ENCODE peak calls at places on chromosomes 5 and 9, in four cellular contexts. One of them, this sample, is unnamed.

GRCh38 chr9:14846871-14847311 is 63.3 kb downstream of the FREM1 start:
- DNase-seq in WERI-Rb-1: peak
- DNase-seq in endodermal cell: peak
- DNase-seq in endothelial cell: peak
- DNase-seq in this sample: no peak

GRCh38 chr5:33343661-33344327 is 97.0 kb upstream of the TARS1 start:
- DNase-seq in WERI-Rb-1: no peak
- DNase-seq in endodermal cell: no peak
- DNase-seq in endothelial cell: no peak
- DNase-seq in this sample: peak

GRCh38 chr9:112860466-112860865 is 30.2 kb downstream of the SLC46A2 start:
- DNase-seq in WERI-Rb-1: no peak
- DNase-seq in endodermal cell: no peak
- DNase-seq in endothelial cell: no peak
- DNase-seq in this sample: no peak

GRCh38 chr5:6820851-6821479 is 107.7 kb downstream of the TENT4A start:
- DNase-seq in WERI-Rb-1: peak
- DNase-seq in endodermal cell: peak
- DNase-seq in endothelial cell: peak
- DNase-seq in this sample: no peak

GRCh38 chr9:135924628-135925338 is 17.4 kb upstream of the CAMSAP1 start:
- DNase-seq in WERI-Rb-1: no peak
- DNase-seq in endodermal cell: peak
- DNase-seq in endothelial cell: no peak
- DNase-seq in this sample: no peak

GRCh38 chr5:179304466-179304865 is 40.8 kb downstream of the ADAMTS2 start:
- DNase-seq in WERI-Rb-1: no peak
- DNase-seq in endodermal cell: no peak
- DNase-seq in endothelial cell: no peak
- DNase-seq in this sample: peak

GRCh38 chr5:12861891-12862290 is 957.6 kb upstream of the CTNND2 start:
- DNase-seq in WERI-Rb-1: no peak
- DNase-seq in endodermal cell: peak
- DNase-seq in endothelial cell: no peak
- DNase-seq in this sample: no peak

GRCh38 chr9:108816037-108816436 is 39.7 kb downstream of the ACTL7B start:
- DNase-seq in WERI-Rb-1: no peak
- DNase-seq in endodermal cell: no peak
- DNase-seq in endothelial cell: peak
- DNase-seq in this sample: no peak

GRCh38 chr5:86143837-86144236 is 473.9 kb upstream of the COX7C start:
- DNase-seq in WERI-Rb-1: no peak
- DNase-seq in endodermal cell: no peak
- DNase-seq in endothelial cell: no peak
- DNase-seq in this sample: no peak

GRCh38 chr9:1978941-1979340 is 36.2 kb upstream of the SMARCA2 start:
- DNase-seq in WERI-Rb-1: peak
- DNase-seq in endodermal cell: no peak
- DNase-seq in endothelial cell: no peak
- DNase-seq in this sample: no peak

GRCh38 chr9:133142657-133143592 is 20.8 kb downstream of the GBGT1 start:
- DNase-seq in WERI-Rb-1: peak
- DNase-seq in endodermal cell: no peak
- DNase-seq in endothelial cell: no peak
- DNase-seq in this sample: no peak

GRCh38 chr5:43702815-43703214 is 99.8 kb downstream of the NNT start:
- DNase-seq in WERI-Rb-1: peak
- DNase-seq in endodermal cell: no peak
- DNase-seq in endothelial cell: no peak
- DNase-seq in this sample: no peak

GRCh38 chr9:104073098-104073769 is 20.9 kb upstream of the SMC2 start:
- DNase-seq in WERI-Rb-1: no peak
- DNase-seq in endodermal cell: no peak
- DNase-seq in endothelial cell: no peak
- DNase-seq in this sample: no peak

GRCh38 chr5:146345578-146346366 is 7.1 kb downstream of the POU4F3 start:
- DNase-seq in WERI-Rb-1: peak
- DNase-seq in endodermal cell: peak
- DNase-seq in endothelial cell: peak
- DNase-seq in this sample: no peak

GRCh38 chr9:78539904-78540303 is 243.0 kb downstream of the PSAT1 start:
- DNase-seq in WERI-Rb-1: no peak
- DNase-seq in endodermal cell: no peak
- DNase-seq in endothelial cell: no peak
- DNase-seq in this sample: no peak

GRCh38 chr5:151562019-151562707 is 29.0 kb downstream of the FAT2 start:
- DNase-seq in WERI-Rb-1: no peak
- DNase-seq in endodermal cell: peak
- DNase-seq in endothelial cell: no peak
- DNase-seq in this sample: no peak

GRCh38 chr9:122807271-122807900 is 7.5 kb downstream of the OR1K1 start:
- DNase-seq in WERI-Rb-1: no peak
- DNase-seq in endodermal cell: no peak
- DNase-seq in endothelial cell: no peak
- DNase-seq in this sample: no peak

GRCh38 chr9:134962065-134962997 is 44.6 kb upstream of the FCN1 start:
- DNase-seq in WERI-Rb-1: peak
- DNase-seq in endodermal cell: peak
- DNase-seq in endothelial cell: no peak
- DNase-seq in this sample: no peak

GRCh38 chr5:57735754-57736153 is 253.1 kb upstream of the ACTBL2 start:
- DNase-seq in WERI-Rb-1: no peak
- DNase-seq in endodermal cell: no peak
- DNase-seq in endothelial cell: no peak
- DNase-seq in this sample: peak

GRCh38 chr9:1939926-1940368 is 75.2 kb upstream of the SMARCA2 start:
- DNase-seq in WERI-Rb-1: peak
- DNase-seq in endodermal cell: peak
- DNase-seq in endothelial cell: peak
- DNase-seq in this sample: no peak

GRCh38 chr5:72077390-72077789 is 29.9 kb upstream of the MAP1B start:
- DNase-seq in WERI-Rb-1: no peak
- DNase-seq in endodermal cell: no peak
- DNase-seq in endothelial cell: no peak
- DNase-seq in this sample: no peak

GRCh38 chr5:72076901-72077300 is 30.4 kb upstream of the MAP1B start:
- DNase-seq in WERI-Rb-1: no peak
- DNase-seq in endodermal cell: no peak
- DNase-seq in endothelial cell: no peak
- DNase-seq in this sample: no peak

GRCh38 chr5:72079288-72079687 is 28.0 kb upstream of the MAP1B start:
- DNase-seq in WERI-Rb-1: peak
- DNase-seq in endodermal cell: peak
- DNase-seq in endothelial cell: peak
- DNase-seq in this sample: no peak

GRCh38 chr5:72085319-72085718 is 22.0 kb upstream of the MAP1B start:
- DNase-seq in WERI-Rb-1: no peak
- DNase-seq in endodermal cell: no peak
- DNase-seq in endothelial cell: no peak
- DNase-seq in this sample: no peak

DNA sequence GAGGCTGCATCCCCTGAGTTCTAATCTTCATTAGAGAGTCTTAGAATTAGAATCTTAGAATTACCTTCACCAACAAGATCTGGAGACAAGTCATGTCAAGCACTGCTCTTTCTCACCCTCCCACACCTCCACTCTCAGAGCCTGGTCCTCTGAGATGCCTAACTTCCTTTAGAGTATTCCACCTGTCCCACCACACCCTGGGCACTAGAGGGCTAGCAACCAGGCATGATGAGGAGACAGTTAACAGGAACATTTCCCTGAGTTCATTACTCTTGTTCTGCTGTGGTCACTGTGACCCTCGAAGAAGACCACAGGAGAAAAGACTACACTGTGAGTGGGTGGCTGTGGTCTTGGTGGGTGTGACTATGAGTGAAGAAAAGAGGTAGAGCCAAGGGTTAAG is 25.2 kb upstream of the MAP1B start:
- DNase-seq in WERI-Rb-1: no peak
- DNase-seq in endodermal cell: no peak
- DNase-seq in endothelial cell: no peak
- DNase-seq in this sample: no peak
- TF ChIP-seq CTCF in WERI-Rb-1: peak
- TF ChIP-seq CTCF in endodermal cell: peak
- TF ChIP-seq CTCF in endothelial cell: no peak
- TF ChIP-seq CTCF in this sample: no peak

GRCh38 chr5:135189024-135189423 is 155.0 kb upstream of the PITX1 start:
- DNase-seq in WERI-Rb-1: no peak
- DNase-seq in endodermal cell: no peak
- DNase-seq in endothelial cell: no peak
- DNase-seq in this sample: no peak

GRCh38 chr5:135185461-135186075 is 151.5 kb upstream of the PITX1 start:
- DNase-seq in WERI-Rb-1: no peak
- DNase-seq in endodermal cell: peak
- DNase-seq in endothelial cell: no peak
- DNase-seq in this sample: peak

GRCh38 chr5:135188233-135188909 is 154.3 kb upstream of the PITX1 start:
- DNase-seq in WERI-Rb-1: no peak
- DNase-seq in endodermal cell: no peak
- DNase-seq in endothelial cell: no peak
- DNase-seq in this sample: no peak

GRCh38 chr5:135184646-135185045 is 150.6 kb upstream of the PITX1 start:
- DNase-seq in WERI-Rb-1: no peak
- DNase-seq in endodermal cell: no peak
- DNase-seq in endothelial cell: no peak
- DNase-seq in this sample: no peak

DNA sequence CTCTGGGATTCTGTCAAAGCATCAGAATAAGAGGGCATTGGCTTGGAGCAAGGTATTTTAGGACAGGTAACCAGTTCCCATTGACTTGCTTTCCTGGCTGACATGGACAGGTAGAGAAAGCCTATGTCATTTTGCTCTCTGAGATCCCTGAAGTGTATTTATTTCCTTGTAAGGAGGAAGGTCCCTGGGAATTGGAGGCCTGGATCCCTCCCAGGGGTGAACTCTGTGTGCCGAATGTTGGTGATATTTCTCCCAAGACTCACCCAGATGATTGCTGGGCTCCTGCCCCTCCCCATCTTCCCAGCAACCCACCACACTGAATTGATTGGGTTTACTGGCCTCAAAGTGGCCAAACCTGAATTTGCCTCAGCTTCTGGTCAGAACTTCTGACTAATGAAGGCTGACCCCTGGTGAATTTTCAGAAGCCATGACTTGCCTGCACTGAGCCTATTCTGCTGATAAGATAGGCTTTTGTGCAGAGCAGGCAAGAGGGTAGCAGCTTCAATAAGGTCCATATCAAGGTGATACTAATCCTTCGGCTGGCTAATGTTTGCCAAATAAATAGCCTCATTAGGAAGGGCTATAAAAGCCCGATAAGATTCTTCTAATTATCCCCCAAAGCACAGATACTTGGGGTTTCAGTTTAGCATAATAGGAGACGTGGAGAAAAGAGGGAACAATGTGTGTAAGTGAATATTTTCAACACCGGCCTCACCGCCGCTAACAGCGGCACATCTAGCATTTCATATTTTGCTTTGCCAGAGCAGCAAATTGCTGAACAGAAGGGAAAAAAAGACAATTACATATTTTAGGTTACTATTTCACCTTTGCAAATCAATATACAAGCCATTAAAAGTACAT is 152.9 kb upstream of the PITX1 start:
- DNase-seq in WERI-Rb-1: no peak
- DNase-seq in endodermal cell: peak
- DNase-seq in endothelial cell: no peak
- DNase-seq in this sample: no peak
- TF ChIP-seq CTCF in WERI-Rb-1: no peak
- TF ChIP-seq CTCF in endodermal cell: peak
- TF ChIP-seq CTCF in endothelial cell: no peak
- TF ChIP-seq CTCF in this sample: no peak

GRCh38 chr5:173395933-173396308 is 67.7 kb upstream of the STC2 start:
- DNase-seq in WERI-Rb-1: no peak
- DNase-seq in endodermal cell: no peak
- DNase-seq in endothelial cell: no peak
- DNase-seq in this sample: no peak

GRCh38 chr5:173396311-173396993 is 68.2 kb upstream of the STC2 start:
- DNase-seq in WERI-Rb-1: peak
- DNase-seq in endodermal cell: peak
- DNase-seq in endothelial cell: peak
- DNase-seq in this sample: no peak

GRCh38 chr5:173397531-173397930 is 69.3 kb upstream of the STC2 start:
- DNase-seq in WERI-Rb-1: no peak
- DNase-seq in endodermal cell: no peak
- DNase-seq in endothelial cell: no peak
- DNase-seq in this sample: no peak

GRCh38 chr5:173394701-173395100 is 66.5 kb upstream of the STC2 start:
- DNase-seq in WERI-Rb-1: no peak
- DNase-seq in endodermal cell: no peak
- DNase-seq in endothelial cell: no peak
- DNase-seq in this sample: no peak

DNA sequence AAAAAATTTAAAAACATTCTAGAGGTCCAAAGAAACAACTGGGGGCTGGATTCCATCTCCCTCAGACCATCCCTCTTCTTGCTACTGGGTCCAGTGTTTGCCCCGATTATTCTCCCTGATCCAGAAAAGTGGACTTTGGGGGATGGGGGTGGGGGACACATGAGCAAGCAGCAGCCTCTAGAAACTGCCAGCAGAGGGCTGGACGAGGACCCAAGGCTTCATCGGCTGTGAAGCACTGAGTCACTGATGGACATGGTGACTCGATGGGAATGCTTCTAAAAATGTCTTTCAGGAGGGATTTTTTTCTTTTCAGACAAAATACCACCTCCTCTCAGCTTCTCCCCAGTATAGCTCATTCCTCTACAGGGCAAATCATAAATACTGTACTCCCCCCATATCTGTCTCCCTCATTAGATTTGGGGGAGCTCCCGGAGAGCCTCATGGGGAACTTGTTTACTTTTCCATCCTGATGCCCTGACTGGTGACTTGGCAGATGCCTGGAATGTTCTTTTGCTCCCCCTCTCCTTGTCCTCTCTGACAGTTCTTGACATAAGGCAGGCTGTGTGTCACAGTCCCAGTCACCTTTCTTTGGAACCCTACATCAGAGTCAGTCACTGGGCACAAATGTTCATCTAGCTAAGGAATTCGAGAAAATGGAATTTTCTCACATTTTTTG is 67.2 kb upstream of the STC2 start:
- DNase-seq in WERI-Rb-1: no peak
- DNase-seq in endodermal cell: peak
- DNase-seq in endothelial cell: no peak
- DNase-seq in this sample: peak
- TF ChIP-seq CTCF in WERI-Rb-1: peak
- TF ChIP-seq CTCF in endodermal cell: peak
- TF ChIP-seq CTCF in endothelial cell: no peak
- TF ChIP-seq CTCF in this sample: peak

DNA sequence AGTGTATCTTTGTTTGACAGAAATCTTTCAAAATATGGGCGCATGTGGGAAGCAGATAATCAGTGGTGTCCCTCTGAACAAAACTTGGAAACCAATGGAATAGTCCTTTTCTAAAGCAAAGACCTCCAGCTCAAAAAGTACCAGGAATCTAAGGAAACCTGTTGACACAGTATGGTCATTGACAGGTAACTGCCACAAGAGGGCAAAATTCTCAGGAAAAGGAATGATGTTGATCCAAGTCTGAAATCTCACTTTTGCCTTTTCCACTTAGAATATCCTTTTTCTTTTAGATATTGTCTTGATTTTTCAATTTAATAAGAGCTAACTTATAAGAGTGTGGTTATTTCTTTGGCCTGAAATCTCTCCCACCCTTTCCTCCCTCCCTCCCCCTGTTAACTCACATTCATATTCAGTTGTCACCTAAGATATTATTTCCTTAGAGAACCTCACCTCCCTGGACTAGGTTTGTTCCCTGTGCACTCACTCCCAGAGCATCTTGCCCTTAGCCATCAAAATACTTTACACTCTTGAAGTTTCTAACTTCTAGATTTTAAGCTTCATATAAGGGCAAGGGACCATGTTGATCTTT is 59.0 kb upstream of the BARX1 start:
- DNase-seq in WERI-Rb-1: no peak
- DNase-seq in endodermal cell: no peak
- DNase-seq in endothelial cell: peak
- DNase-seq in this sample: no peak
- TF ChIP-seq CTCF in WERI-Rb-1: peak
- TF ChIP-seq CTCF in endodermal cell: peak
- TF ChIP-seq CTCF in endothelial cell: peak
- TF ChIP-seq CTCF in this sample: peak

This sample was measured in AG04449.